ENCODE peak calls at places on chromosomes 3 and 15, in five cellular contexts. O is GM19239, E is adipocyte, T is hippocampal formation, P is AG09319. B is an unnamed sample.

GRCh38 chr3:59432676-59433075 is 382.9 kb upstream of the CFAP20DC start:
- DNase-seq in E (peak), T (no peak), O (no peak), P (no peak), B (peak)

GRCh38 chr15:98421419-98422085 is 226.8 kb upstream of the IGF1R start:
- DNase-seq in O (peak), E (peak), T (peak), P (no peak), B (no peak)

GRCh38 chr3:138845071-138845685 is 10.4 kb upstream of the PIK3CB start:
- DNase-seq in P (no peak), E (no peak), T (no peak), O (no peak), B (no peak)

GRCh38 chr3:172256101-172256687 is 192.1 kb downstream of the GHSR start:
- DNase-seq in T (no peak), E (peak), O (no peak), P (peak), B (no peak)

GRCh38 chr3:47617061-47618010 is 38.7 kb upstream of the CSPG5 start:
- DNase-seq in T (no peak), P (no peak), E (peak), O (no peak), B (no peak)

GRCh38 chr3:9217784-9218513 is 31.5 kb downstream of the SRGAP3 start:
- DNase-seq in O (no peak), E (no peak), T (no peak), P (no peak), B (no peak)

GRCh38 chr3:2883292-2883691 is 226.9 kb downstream of the IL5RA start:
- DNase-seq in P (no peak), T (no peak), O (no peak), E (no peak), B (no peak)

GRCh38 chr3:81393251-81393650 is 368.2 kb downstream of the GBE1 start:
- DNase-seq in O (no peak), P (no peak), T (no peak), E (no peak), B (no peak)

GRCh38 chr3:41525288-41526064 is 326.2 kb downstream of the CTNNB1 start:
- DNase-seq in E (no peak), P (no peak), T (no peak), O (no peak), B (no peak)

GRCh38 chr3:42210731-42211130 is 55.3 kb downstream of the CCK start:
- DNase-seq in P (no peak), E (no peak), O (no peak), T (no peak), B (no peak)

GRCh38 chr15:100464895-100465294 is 63.9 kb downstream of the CERS3 start:
- DNase-seq in T (no peak), E (no peak), P (no peak), O (no peak), B (no peak)

GRCh38 chr3:46406786-46407611 is at the start of the genes CCR5AS and CCRL2:
- DNase-seq in T (peak), P (no peak), O (peak), E (no peak), B (peak)

GRCh38 chr3:52529376-52530333 is 4.0 kb downstream of the NT5DC2 start:
- DNase-seq in T (no peak), O (no peak), P (no peak), E (no peak), B (no peak)

GRCh38 chr15:70222632-70223031 is 124.9 kb upstream of the TLE3 start:
- DNase-seq in T (no peak), E (no peak), O (no peak), P (no peak), B (peak)